ENCODE peak calls at places on chromosomes 3 and 15, in eight cellular contexts. G, V, Z, P, L, F, N and Y are unnamed samples. For H3K4me1 and H3K9me3, the result is how much of the 10 kb centered on the place peaks cover.

GRCh38 chr15:60745469-60745971 is 266.6 kb upstream of the ICE2 start:
- DNase-seq in G (peak), V (no peak), Z (no peak), P (peak), L (no peak), F (no peak), N (peak), Y (no peak)

GRCh38 chr3:127015282-127016042 is 32.5 kb downstream of the PLXNA1 start:
- DNase-seq in G (no peak), V (no peak), Z (no peak), P (no peak), L (no peak), F (no peak), N (no peak), Y (no peak)

GRCh38 chr15:86650084-86650483 is 570.4 kb downstream of the AGBL1 start:
- DNase-seq in G (no peak), V (no peak), Z (no peak), P (no peak), L (peak), F (no peak), N (no peak), Y (no peak)

GRCh38 chr3:98518816-98519215 is 3.9 kb downstream of the CLDND1 start:
- DNase-seq in G (no peak), V (no peak), Z (no peak), P (no peak), L (no peak), F (no peak), N (no peak), Y (no peak)

GRCh38 chr3:14688525-14688924 is 13.6 kb downstream of the C3orf20 start:
- DNase-seq in G (no peak), V (no peak), Z (no peak), P (no peak), L (no peak), F (no peak), N (no peak), Y (no peak)

GRCh38 chr3:18389108-18389733 is 35.9 kb downstream of the SATB1 start:
- DNase-seq in G (no peak), V (no peak), Z (peak), P (no peak), L (peak), F (peak), N (peak), Y (peak)

GRCh38 chr3:2765002-2765579 is 345.1 kb downstream of the IL5RA start:
- DNase-seq in G (no peak), V (no peak), Z (no peak), P (no peak), L (no peak), F (no peak), N (no peak), Y (peak)

GRCh38 chr3:192835818-192836468 is 81.7 kb downstream of the MB21D2 start:
- DNase-seq in G (no peak), V (no peak), Z (no peak), P (no peak), L (no peak), F (no peak), N (no peak), Y (no peak)

GRCh38 chr15:71341811-71342550 is 226.7 kb downstream of the THSD4 start:
- DNase-seq in G (no peak), V (no peak), Z (no peak), P (no peak), L (no peak), F (no peak), N (no peak), Y (no peak)

GRCh38 chr3:52896613-52897012 is 735 bp downstream of the STIMATE start:
- DNase-seq in G (no peak), V (no peak), Z (no peak), P (no peak), L (peak), F (no peak), N (no peak), Y (no peak)

GRCh38 chr3:196141052-196141865 is 59.4 kb upstream of the TFRC start:
- DNase-seq in G (no peak), V (no peak), Z (no peak), P (no peak), L (no peak), F (no peak), N (no peak), Y (no peak)

GRCh38 chr3:364287-364686 is 167.7 kb downstream of the CHL1 start:
- DNase-seq in G (no peak), V (no peak), Z (no peak), P (no peak), L (no peak), F (no peak), N (no peak), Y (no peak)

GRCh38 chr3:172040976-172041963 is 1.9 kb downstream of the FNDC3B start:
- DNase-seq in G (no peak), V (peak), Z (no peak), P (no peak), L (peak), F (peak), N (peak), Y (no peak)

GRCh38 chr3:190086191-190086590 is 34.5 kb downstream of the P3H2 start:
- DNase-seq in G (no peak), V (no peak), Z (no peak), P (no peak), L (no peak), F (no peak), N (no peak), Y (no peak)

GRCh38 chr3:31733234-31733667 is 200.5 kb downstream of the STT3B start:
- DNase-seq in G (peak), V (no peak), Z (no peak), P (no peak), L (peak), F (no peak), N (peak), Y (no peak)

GRCh38 chr15:95113041-95113440 is 881.7 kb downstream of the MCTP2 start:
- DNase-seq in G (no peak), V (no peak), Z (no peak), P (no peak), L (no peak), F (no peak), N (no peak), Y (no peak)

GRCh38 chr3:190384241-190384863 is 3.6 kb upstream of the CLDN16 start:
- DNase-seq in G (peak), V (no peak), Z (peak), P (peak), L (peak), F (peak), N (peak), Y (no peak)

GRCh38 chr3:151091685-151092352 is 6.4 kb downstream of the MED12L start:
- DNase-seq in G (no peak), V (no peak), Z (no peak), P (no peak), L (no peak), F (no peak), N (no peak), Y (no peak)

GRCh38 chr15:45276851-45277250 is 24.8 kb downstream of the SLC28A2 start:
- DNase-seq in G (no peak), V (no peak), Z (no peak), P (no peak), L (peak), F (no peak), N (peak), Y (peak)

GRCh38 chr3:64167346-64167745 is 57.9 kb downstream of the PRICKLE2 start:
- DNase-seq in G (no peak), V (no peak), Z (no peak), P (no peak), L (peak), F (no peak), N (no peak), Y (no peak)

GRCh38 chr3:9750556-9751411 is 1.0 kb downstream of the OGG1 start:
- DNase-seq in G (peak), V (no peak), Z (no peak), P (no peak), L (no peak), F (peak), N (no peak), Y (no peak)

GRCh38 chr15:90623854-90624253 is 93.3 kb upstream of the BLM start:
- DNase-seq in G (no peak), V (no peak), Z (no peak), P (no peak), L (no peak), F (no peak), N (no peak), Y (no peak)

GRCh38 chr3:108780235-108780634 is 23.0 kb upstream of the RETNLB start:
- DNase-seq in G (no peak), V (no peak), Z (no peak), P (no peak), L (no peak), F (no peak), N (no peak), Y (peak)

GRCh38 chr15:94840794-94841587 is 609.6 kb downstream of the MCTP2 start:
- DNase-seq in G (no peak), V (no peak), Z (no peak), P (no peak), L (peak), F (no peak), N (no peak), Y (no peak)

GRCh38 chr15:62378772-62379171 is 213.7 kb upstream of the C2CD4B start:
- DNase-seq in G (no peak), V (no peak), Z (no peak), P (no peak), L (no peak), F (no peak), N (no peak), Y (no peak)

GRCh38 chr15:40263036-40263754 is 19.7 kb downstream of the ANKRD63 start:
- DNase-seq in G (peak), V (no peak), Z (no peak), P (no peak), L (no peak), F (no peak), N (no peak), Y (no peak)

GRCh38 chr15:54288049-54288448 is 309.8 kb downstream of the UNC13C start:
- DNase-seq in G (no peak), V (no peak), Z (no peak), P (no peak), L (no peak), F (no peak), N (no peak), Y (no peak)

GRCh38 chr3:155367510-155367909 is 74.0 kb upstream of the STRIT1 start:
- DNase-seq in G (no peak), V (no peak), Z (no peak), P (no peak), L (no peak), F (no peak), N (no peak), Y (no peak)

GRCh38 chr3:107594870-107595269 is 72.1 kb downstream of the BBX start:
- DNase-seq in G (no peak), V (no peak), Z (no peak), P (no peak), L (no peak), F (no peak), N (no peak), Y (no peak)
- H3K4me1 ChIP-seq in G (under half), V (under half), Z (under half), P (under half), L (under half), F (under half), N (under half), Y (under half)

GRCh38 chr15:25899870-25900269 is 36.7 kb upstream of the ATP10A start:
- DNase-seq in G (no peak), V (no peak), Z (no peak), P (no peak), L (no peak), F (peak), N (no peak), Y (no peak)
- H3K9me3 ChIP-seq in G (under half), V (under half), Z (under half), P (under half), L (under half), F (under half), N (under half), Y (under half)

DNA sequence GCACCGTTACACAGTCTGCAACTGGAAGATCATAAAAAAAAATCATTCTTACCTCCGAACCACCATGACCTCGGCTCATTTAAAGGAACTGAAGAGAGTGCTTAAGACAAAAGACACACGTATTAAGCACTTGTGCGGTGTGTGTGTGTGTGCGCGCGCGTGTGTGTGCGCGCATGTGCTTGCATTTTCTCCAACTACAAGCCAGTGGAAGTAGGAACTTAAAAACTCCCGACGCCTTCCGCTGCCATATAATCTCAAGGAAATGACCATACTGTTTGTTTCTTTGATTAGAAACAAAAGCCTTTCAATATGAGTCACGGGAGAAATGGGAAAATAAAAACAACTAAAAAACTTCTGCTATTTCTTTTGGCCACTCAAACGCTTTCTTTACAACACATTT is 32.4 kb downstream of the FRMD4B start:
- DNase-seq in G (peak), V (peak), Z (no peak), P (peak), L (no peak), F (no peak), N (no peak), Y (no peak)
- H3K4me3 ChIP-seq in G (no peak), V (peak), Z (no peak), P (peak), L (no peak), F (no peak), N (no peak), Y (no peak)

GRCh38 chr15:37087050-37087691 is 13.2 kb downstream of the MEIS2 start:
- DNase-seq in G (no peak), V (no peak), Z (no peak), P (no peak), L (no peak), F (no peak), N (no peak), Y (no peak)
- H3K4me1 ChIP-seq in G (half or more), V (under half), Z (under half), P (under half), L (under half), F (under half), N (under half), Y (under half)

GRCh38 chr15:26378304-26378703 is 394.6 kb downstream of the GABRB3 start:
- DNase-seq in G (no peak), V (no peak), Z (no peak), P (no peak), L (no peak), F (no peak), N (no peak), Y (no peak)

GRCh38 chr15:26372712-26373111 is 400.2 kb downstream of the GABRB3 start:
- DNase-seq in G (no peak), V (no peak), Z (no peak), P (no peak), L (no peak), F (no peak), N (no peak), Y (no peak)

GRCh38 chr15:26376243-26376642 is 396.6 kb downstream of the GABRB3 start:
- DNase-seq in G (no peak), V (no peak), Z (no peak), P (no peak), L (no peak), F (no peak), N (no peak), Y (no peak)
- H3K9me3 ChIP-seq in G (under half), V (under half), Z (under half), P (under half), L (half or more), F (under half), N (under half), Y (under half)

DNA sequence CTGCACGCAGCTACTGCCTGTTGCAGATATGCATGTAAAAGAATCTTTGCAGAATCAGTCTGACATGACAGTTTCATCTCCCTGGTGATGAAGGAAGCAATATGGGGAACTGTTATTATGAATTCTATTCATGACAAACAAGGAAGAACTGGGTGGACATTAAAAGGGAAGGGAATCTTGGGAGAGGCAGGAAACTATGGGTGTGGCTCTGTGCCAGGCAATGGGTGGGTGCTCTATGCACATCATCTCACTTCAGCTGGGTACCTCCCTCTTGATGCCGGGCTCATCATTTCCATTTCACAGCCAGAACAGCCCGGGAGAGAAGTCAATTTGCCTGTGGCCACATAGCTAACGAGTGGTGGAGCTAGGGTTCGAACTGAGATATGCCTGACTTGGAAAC is 9.9 kb upstream of the LMCD1 start:
- DNase-seq in G (no peak), V (no peak), Z (no peak), P (no peak), L (no peak), F (no peak), N (peak), Y (no peak)
- H3K4me3 ChIP-seq in G (no peak), V (no peak), Z (no peak), P (no peak), L (no peak), F (no peak), N (no peak), Y (no peak)

GRCh38 chr15:64006642-64007041 is 39.6 kb downstream of the DAPK2 start:
- DNase-seq in G (no peak), V (no peak), Z (no peak), P (no peak), L (peak), F (no peak), N (no peak), Y (no peak)
- H3K4me1 ChIP-seq in G (under half), V (under half), Z (under half), P (half or more), L (half or more), F (under half), N (under half), Y (under half)

GRCh38 chr15:27889258-27889657 is 209.9 kb downstream of the OCA2 start:
- DNase-seq in G (no peak), V (no peak), Z (no peak), P (no peak), L (peak), F (no peak), N (no peak), Y (no peak)

GRCh38 chr15:27899583-27900295 is 199.4 kb downstream of the OCA2 start:
- DNase-seq in G (no peak), V (no peak), Z (no peak), P (no peak), L (no peak), F (no peak), N (no peak), Y (no peak)

GRCh38 chr15:27897481-27897880 is 201.6 kb downstream of the OCA2 start:
- DNase-seq in G (no peak), V (no peak), Z (no peak), P (no peak), L (no peak), F (no peak), N (no peak), Y (no peak)

GRCh38 chr15:27894645-27895044 is 204.5 kb downstream of the OCA2 start:
- DNase-seq in G (no peak), V (no peak), Z (no peak), P (no peak), L (no peak), F (no peak), N (no peak), Y (no peak)
- H3K9me3 ChIP-seq in G (under half), V (under half), Z (under half), P (under half), L (under half), F (under half), N (under half), Y (under half)

GRCh38 chr15:26106556-26106955 is 243.4 kb upstream of the ATP10A start:
- DNase-seq in G (no peak), V (no peak), Z (no peak), P (no peak), L (no peak), F (no peak), N (no peak), Y (no peak)

GRCh38 chr15:26098801-26099200 is 235.7 kb upstream of the ATP10A start:
- DNase-seq in G (no peak), V (no peak), Z (no peak), P (no peak), L (no peak), F (no peak), N (no peak), Y (no peak)

GRCh38 chr15:26102365-26102764 is 239.2 kb upstream of the ATP10A start:
- DNase-seq in G (no peak), V (no peak), Z (no peak), P (no peak), L (no peak), F (no peak), N (no peak), Y (no peak)

GRCh38 chr15:26101443-26101842 is 238.3 kb upstream of the ATP10A start:
- DNase-seq in G (no peak), V (no peak), Z (no peak), P (no peak), L (no peak), F (no peak), N (no peak), Y (no peak)

DNA sequence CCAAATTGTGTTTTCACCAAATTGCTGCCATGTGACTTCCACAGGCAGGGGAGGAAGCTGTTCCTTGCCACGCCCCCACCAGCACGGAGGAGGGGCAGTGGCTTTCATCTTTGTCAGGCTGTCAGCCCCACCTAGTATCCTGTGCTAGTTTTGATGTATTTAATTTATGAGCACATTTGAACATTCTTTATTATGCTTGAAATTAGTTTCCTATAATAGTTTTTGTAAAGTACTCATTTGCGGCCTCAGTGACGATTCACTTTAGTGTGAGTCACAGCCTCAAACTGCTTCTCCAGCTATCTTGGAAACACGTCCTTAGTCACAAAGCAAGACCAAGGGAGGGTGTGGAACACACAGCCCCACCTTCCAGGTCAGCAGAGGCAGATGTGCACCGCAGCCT is 239.9 kb upstream of the ATP10A start:
- DNase-seq in G (no peak), V (no peak), Z (no peak), P (no peak), L (no peak), F (no peak), N (no peak), Y (no peak)
- H3K4me3 ChIP-seq in G (no peak), V (no peak), Z (no peak), P (no peak), L (no peak), F (no peak), N (no peak), Y (no peak)

DNA sequence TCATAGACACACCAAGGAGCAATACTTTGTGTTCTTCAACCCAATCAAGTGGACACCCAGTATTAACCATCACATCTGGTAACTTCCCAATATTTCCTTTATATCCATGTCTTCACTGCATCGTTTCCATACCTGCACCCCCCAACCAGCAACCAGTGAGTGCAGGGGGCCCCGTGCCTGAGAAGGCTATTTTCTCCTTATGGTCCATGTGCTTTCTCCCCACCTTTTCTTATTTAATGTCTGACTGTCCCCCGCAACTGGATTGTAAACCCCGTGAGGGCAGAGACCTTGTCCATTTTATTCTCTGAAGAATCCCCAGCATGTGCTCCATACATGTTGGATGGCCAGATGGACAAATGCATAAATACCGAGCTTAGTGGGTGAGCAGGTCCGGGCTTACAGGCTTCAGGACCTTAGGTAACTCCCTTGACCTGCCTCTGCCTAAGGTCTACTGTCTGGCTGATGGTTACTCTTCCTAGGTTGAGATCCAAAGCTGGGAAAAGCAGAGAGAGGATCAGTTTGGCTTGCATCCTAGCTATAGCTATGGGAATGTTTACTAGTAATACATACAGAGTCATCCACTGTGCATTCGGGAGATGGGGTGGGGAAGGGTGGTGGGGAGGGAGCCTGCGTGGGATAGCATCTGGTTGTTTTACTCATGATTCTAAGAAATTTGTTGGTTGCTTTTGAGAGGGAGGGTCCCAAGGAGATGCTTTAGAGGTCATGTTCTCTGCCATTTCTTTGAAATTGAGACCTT is 41.5 kb downstream of the PXYLP1 start:
- DNase-seq in G (no peak), V (no peak), Z (no peak), P (no peak), L (no peak), F (no peak), N (no peak), Y (no peak)
- H3K4me1 ChIP-seq in G (under half), V (under half), Z (under half), P (under half), L (under half), F (under half), N (under half), Y (under half)